ENCODE peak calls at places on chromosomes 4 and X, in four cellular contexts. V is cardiac muscle cell, W is mammary epithelial cell, Z is neural progenitor cell. G is an unnamed sample.

GRCh38 chr4:56240554-56241190 is 146.6 kb downstream of the AASDH start:
- DNase-seq in V (peak; percentile 21), W (no peak), Z (no peak), G (no peak)

GRCh38 chr4:87055340-87055739 is 120.5 kb downstream of the AFF1 start:
- DNase-seq in V (peak; percentile 38), W (no peak), Z (no peak), G (no peak)

GRCh38 chrX:123959281-123960063 is 2.0 kb upstream of the STAG2 start:
- DNase-seq in V (peak; percentile 54), W (peak; percentile 28), Z (peak; percentile 39), G (peak; percentile 33)

GRCh38 chr4:8086751-8087445 is 71.7 kb downstream of the ABLIM2 start:
- DNase-seq in V (no peak), W (no peak), Z (no peak), G (no peak)

GRCh38 chrX:78123190-78123589 is 16.3 kb downstream of the TAF9B start:
- DNase-seq in V (no peak), W (peak; percentile 79), Z (no peak), G (no peak)

GRCh38 chr4:5824227-5824626 is 68.7 kb downstream of the CRMP1 start:
- DNase-seq in V (peak; percentile 20), W (no peak), Z (no peak), G (no peak)

GRCh38 chr4:34250562-34250961 is 1993.8 kb downstream of the ARAP2 start:
- DNase-seq in V (peak; percentile 74), W (peak; percentile 51), Z (no peak), G (no peak)

GRCh38 chr4:98314791-98315565 is 53.8 kb downstream of the RAP1GDS1 start:
- DNase-seq in V (no peak), W (no peak), Z (no peak), G (no peak)

GRCh38 chrX:39650883-39651282 is 446.9 kb downstream of the BCOR start:
- DNase-seq in V (no peak), W (no peak), Z (no peak), G (no peak)

GRCh38 chr4:107196312-107196711 is 160.2 kb upstream of the DKK2 start:
- DNase-seq in V (no peak), W (no peak), Z (no peak), G (no peak)

GRCh38 chrX:115499112-115499805 is 61.7 kb upstream of the PLS3 start:
- DNase-seq in V (peak; percentile 53), W (no peak), Z (no peak), G (no peak)

GRCh38 chr4:38014421-38014852 is 54.2 kb downstream of the PTTG2 start:
- DNase-seq in V (no peak), W (no peak), Z (no peak), G (no peak)

GRCh38 chr4:38016698-38017097 is 56.5 kb downstream of the PTTG2 start:
- DNase-seq in V (no peak), W (no peak), Z (no peak), G (no peak)

GRCh38 chr4:38011484-38012162 is 51.4 kb downstream of the PTTG2 start:
- DNase-seq in V (no peak), W (no peak), Z (no peak), G (no peak)

GRCh38 chr4:38015886-38016515 is 55.8 kb downstream of the PTTG2 start:
- DNase-seq in V (no peak), W (no peak), Z (no peak), G (no peak)

GRCh38 chr4:38013461-38014366 is 53.5 kb downstream of the PTTG2 start:
- DNase-seq in V (peak; percentile 47), W (peak; percentile 32), Z (no peak), G (no peak)
- TF ChIP-seq CTCF in V (no peak), W (no peak), Z (no peak), G (no peak)

GRCh38 chrX:33149580-33149979 is 61.8 kb downstream of the DMD start:
- DNase-seq in V (no peak), W (no peak), Z (no peak), G (no peak)

GRCh38 chrX:33149085-33149484 is 62.3 kb downstream of the DMD start:
- DNase-seq in V (no peak), W (no peak), Z (no peak), G (no peak)
- H3K4me1 ChIP-seq in V (peaks cover 8% of the 10 kb centered on the region), W (no peaks in the 10 kb centered on the region), Z (no peaks in the 10 kb centered on the region), G (no peaks in the 10 kb centered on the region)

DNA sequence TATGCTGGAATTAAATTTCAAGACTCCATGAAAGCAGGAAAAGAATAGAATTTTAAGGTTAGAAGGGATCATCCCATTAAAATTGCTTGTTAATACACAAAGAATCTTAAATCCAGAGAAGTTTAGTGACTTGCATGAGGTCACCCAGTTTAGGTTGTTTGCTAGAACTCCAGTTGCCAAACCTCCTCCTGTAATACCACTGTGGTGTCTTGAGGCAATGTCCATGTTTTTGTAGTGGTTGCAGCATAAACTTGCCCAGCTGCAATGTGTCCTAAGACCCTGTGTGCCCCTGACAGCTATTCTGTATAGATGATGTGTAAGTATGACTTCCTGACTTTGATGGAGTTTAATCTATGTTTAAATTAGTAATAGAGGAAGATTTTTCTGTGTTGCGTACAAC is 6.3 kb downstream of the SFRP2 start:
- DNase-seq in V (no peak), W (no peak), Z (no peak), G (no peak)
- H3K27ac ChIP-seq in V (no peak overlapping the region), W (no peak overlapping the region), Z (peak overlapping the region; percentile 77), G (no peak overlapping the region)

DNA sequence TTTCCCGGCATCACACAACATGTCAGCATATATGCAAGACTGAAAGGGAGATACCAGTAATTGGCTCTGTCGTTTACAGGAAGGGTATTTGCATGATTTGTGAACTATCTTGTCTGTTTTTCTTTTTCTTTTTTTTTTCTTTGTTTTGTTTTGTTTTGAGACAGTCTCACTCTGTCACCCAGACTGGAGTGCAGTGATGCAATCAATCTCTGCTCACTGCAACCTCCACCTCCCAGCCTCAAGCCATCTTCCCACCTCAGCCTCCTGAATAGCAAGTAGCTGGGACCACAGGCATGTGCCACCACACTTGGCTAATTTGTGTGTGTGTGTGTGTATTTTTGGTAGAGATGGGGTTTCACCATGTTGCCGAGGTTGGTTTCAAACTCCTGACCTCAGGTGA is 262.7 kb upstream of the F9 start:
- DNase-seq in V (no peak), W (no peak), Z (no peak), G (no peak)
- TF ChIP-seq CTCF in V (no peak), W (no peak), Z (no peak), G (no peak)